ENCODE peak calls at places on chromosomes 13 and 19, in seven cellular contexts. One of them, this sample, is unnamed.

GRCh38 chr19:46739290-46739771 is 6.5 kb upstream of the FKRP start:
- DNase-seq in tibial nerve: no peak
- DNase-seq in lower leg skin: no peak
- DNase-seq in heart left ventricle: peak
- DNase-seq in HCT116: no peak
- DNase-seq in ovary: peak
- DNase-seq in body of pancreas: no peak
- DNase-seq in this sample: no peak

GRCh38 chr19:43362179-43362578 is 8.7 kb downstream of the CD177 start:
- DNase-seq in tibial nerve: no peak
- DNase-seq in lower leg skin: no peak
- DNase-seq in heart left ventricle: no peak
- DNase-seq in HCT116: no peak
- DNase-seq in ovary: no peak
- DNase-seq in body of pancreas: no peak
- DNase-seq in this sample: no peak

GRCh38 chr19:17555929-17556813 is 722 bp downstream of the COLGALT1 start:
- DNase-seq in tibial nerve: no peak
- DNase-seq in lower leg skin: peak
- DNase-seq in heart left ventricle: peak
- DNase-seq in HCT116: no peak
- DNase-seq in ovary: peak
- DNase-seq in body of pancreas: peak
- DNase-seq in this sample: peak

GRCh38 chr19:3374369-3375112 is 8.2 kb downstream of the NFIC start:
- DNase-seq in tibial nerve: no peak
- DNase-seq in lower leg skin: peak
- DNase-seq in heart left ventricle: no peak
- DNase-seq in HCT116: no peak
- DNase-seq in ovary: peak
- DNase-seq in body of pancreas: peak
- DNase-seq in this sample: no peak

GRCh38 chr19:9995079-9995478 is 15.2 kb downstream of the COL5A3 start:
- DNase-seq in tibial nerve: no peak
- DNase-seq in lower leg skin: no peak
- DNase-seq in heart left ventricle: no peak
- DNase-seq in HCT116: no peak
- DNase-seq in ovary: no peak
- DNase-seq in body of pancreas: no peak
- DNase-seq in this sample: no peak

GRCh38 chr13:43905435-43906031 is 25.8 kb downstream of the LACC1 start:
- DNase-seq in tibial nerve: no peak
- DNase-seq in lower leg skin: no peak
- DNase-seq in heart left ventricle: peak
- DNase-seq in HCT116: peak
- DNase-seq in ovary: peak
- DNase-seq in body of pancreas: peak
- DNase-seq in this sample: no peak

GRCh38 chr19:19259741-19260140 is 13.4 kb downstream of the TM6SF2 start:
- DNase-seq in tibial nerve: no peak
- DNase-seq in lower leg skin: no peak
- DNase-seq in heart left ventricle: no peak
- DNase-seq in HCT116: peak
- DNase-seq in ovary: no peak
- DNase-seq in body of pancreas: no peak
- DNase-seq in this sample: no peak

GRCh38 chr19:15631817-15632216 is 8.9 kb upstream of the CYP4F3 start:
- DNase-seq in tibial nerve: no peak
- DNase-seq in lower leg skin: no peak
- DNase-seq in heart left ventricle: no peak
- DNase-seq in HCT116: no peak
- DNase-seq in ovary: no peak
- DNase-seq in body of pancreas: no peak
- DNase-seq in this sample: peak

DNA sequence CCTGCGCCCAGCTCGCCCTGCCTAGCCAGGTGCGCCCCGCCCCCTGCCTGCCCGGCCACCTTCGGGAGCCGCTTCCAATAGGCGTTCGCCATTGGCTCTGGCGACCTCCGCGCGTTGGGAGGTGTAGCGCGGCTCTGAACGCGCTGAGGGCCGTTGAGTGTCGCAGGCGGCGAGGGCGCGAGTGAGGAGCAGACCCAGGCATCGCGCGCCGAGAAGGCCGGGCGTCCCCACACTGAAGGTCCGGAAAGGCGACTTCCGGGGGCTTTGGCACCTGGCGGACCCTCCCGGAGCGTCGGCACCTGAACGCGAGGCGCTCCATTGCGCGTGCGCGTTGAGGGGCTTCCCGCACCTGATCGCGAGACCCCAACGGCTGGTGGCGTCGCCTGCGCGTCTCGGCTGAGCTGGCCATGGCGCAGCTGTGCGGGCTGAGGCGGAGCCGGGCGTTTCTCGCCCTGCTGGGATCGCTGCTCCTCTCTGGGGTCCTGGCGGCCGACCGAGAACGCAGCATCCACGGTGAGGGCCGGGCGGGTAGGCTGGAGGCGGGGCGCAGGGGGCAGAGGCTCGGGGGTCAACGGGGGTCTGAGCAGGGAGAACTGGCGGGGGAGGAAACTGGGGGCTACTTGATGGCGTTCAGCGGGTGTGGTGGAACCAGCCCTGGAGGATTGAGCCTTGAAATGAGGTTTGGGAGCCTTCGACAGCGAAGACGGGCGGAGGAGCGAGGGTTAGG is at the start of gene SPINT2:
- DNase-seq in tibial nerve: no peak
- DNase-seq in lower leg skin: peak
- DNase-seq in heart left ventricle: no peak
- DNase-seq in HCT116: peak
- DNase-seq in ovary: peak
- DNase-seq in body of pancreas: no peak
- DNase-seq in this sample: no peak
- TF ChIP-seq POLR2A in tibial nerve: no peak
- TF ChIP-seq POLR2A in lower leg skin: no peak
- TF ChIP-seq POLR2A in heart left ventricle: no peak
- TF ChIP-seq POLR2A in HCT116: peak
- TF ChIP-seq POLR2A in ovary: peak
- TF ChIP-seq POLR2A in body of pancreas: peak
- TF ChIP-seq POLR2A in this sample: peak

GRCh38 chr13:108974686-108975085 is 345.3 kb downstream of the MYO16 start:
- DNase-seq in tibial nerve: no peak
- DNase-seq in lower leg skin: no peak
- DNase-seq in heart left ventricle: no peak
- DNase-seq in HCT116: no peak
- DNase-seq in ovary: no peak
- DNase-seq in body of pancreas: no peak
- DNase-seq in this sample: no peak
- TF ChIP-seq CTCF in tibial nerve: no peak
- TF ChIP-seq CTCF in lower leg skin: no peak
- TF ChIP-seq CTCF in heart left ventricle: no peak
- TF ChIP-seq CTCF in HCT116: no peak
- TF ChIP-seq CTCF in ovary: no peak
- TF ChIP-seq CTCF in body of pancreas: no peak
- TF ChIP-seq CTCF in this sample: no peak

DNA sequence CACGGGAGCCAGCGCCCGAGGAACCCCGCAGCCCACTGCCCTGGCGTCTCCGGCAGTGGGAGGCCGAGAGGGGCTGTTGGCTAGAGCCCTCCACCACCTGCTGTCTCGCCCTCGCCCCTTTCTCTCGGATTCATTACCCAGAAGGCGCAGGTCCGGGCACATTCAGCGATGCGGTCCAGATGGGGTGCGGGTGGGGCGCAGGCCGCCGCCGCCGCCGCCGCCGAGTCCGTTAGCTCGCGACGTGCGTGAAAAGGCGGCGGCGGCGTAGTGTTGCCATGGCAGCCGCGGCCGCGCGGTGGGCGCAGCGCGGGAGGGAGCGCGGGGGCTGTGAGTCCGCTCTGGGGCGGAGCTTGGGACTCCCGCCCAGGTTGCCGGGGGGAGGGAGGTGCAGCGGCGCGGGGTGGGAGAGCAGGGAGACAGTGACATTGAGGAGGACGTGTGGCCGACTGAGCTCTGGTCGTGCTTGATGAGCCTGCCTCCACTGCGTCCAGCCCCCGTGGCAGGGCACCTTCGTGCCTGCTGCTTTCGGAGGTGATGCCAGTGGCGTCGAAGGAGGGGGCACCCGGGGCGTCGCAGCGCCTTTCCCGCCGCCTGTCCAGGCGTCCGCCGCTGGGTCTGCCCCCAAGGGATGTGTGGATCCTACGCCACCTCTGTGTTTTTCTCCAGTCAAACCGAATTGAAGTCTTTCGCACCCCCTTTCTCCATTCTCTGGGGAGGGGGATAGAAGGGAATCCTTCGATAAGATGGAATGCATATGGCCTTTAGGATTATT is at the start of gene KATNAL1:
- DNase-seq in tibial nerve: peak
- DNase-seq in lower leg skin: peak
- DNase-seq in heart left ventricle: peak
- DNase-seq in HCT116: no peak
- DNase-seq in ovary: peak
- DNase-seq in body of pancreas: peak
- DNase-seq in this sample: peak
- TF ChIP-seq POLR2A in tibial nerve: no peak
- TF ChIP-seq POLR2A in lower leg skin: no peak
- TF ChIP-seq POLR2A in heart left ventricle: peak
- TF ChIP-seq POLR2A in HCT116: peak
- TF ChIP-seq POLR2A in ovary: peak
- TF ChIP-seq POLR2A in body of pancreas: peak
- TF ChIP-seq POLR2A in this sample: peak

GRCh38 chr19:7502552-7502951 is 13.4 kb upstream of the ZNF358 start:
- DNase-seq in tibial nerve: no peak
- DNase-seq in lower leg skin: no peak
- DNase-seq in heart left ventricle: no peak
- DNase-seq in HCT116: no peak
- DNase-seq in ovary: no peak
- DNase-seq in body of pancreas: no peak
- DNase-seq in this sample: no peak

GRCh38 chr19:7497292-7497691 is 8.5 kb upstream of the PEX11G start:
- DNase-seq in tibial nerve: no peak
- DNase-seq in lower leg skin: no peak
- DNase-seq in heart left ventricle: no peak
- DNase-seq in HCT116: no peak
- DNase-seq in ovary: no peak
- DNase-seq in body of pancreas: no peak
- DNase-seq in this sample: no peak

GRCh38 chr19:7504684-7505083 is 11.2 kb upstream of the ZNF358 start:
- DNase-seq in tibial nerve: no peak
- DNase-seq in lower leg skin: no peak
- DNase-seq in heart left ventricle: no peak
- DNase-seq in HCT116: no peak
- DNase-seq in ovary: no peak
- DNase-seq in body of pancreas: no peak
- DNase-seq in this sample: no peak

GRCh38 chr19:7505288-7505681 is 10.6 kb upstream of the ZNF358 start:
- DNase-seq in tibial nerve: no peak
- DNase-seq in lower leg skin: no peak
- DNase-seq in heart left ventricle: no peak
- DNase-seq in HCT116: no peak
- DNase-seq in ovary: no peak
- DNase-seq in body of pancreas: no peak
- DNase-seq in this sample: peak

DNA sequence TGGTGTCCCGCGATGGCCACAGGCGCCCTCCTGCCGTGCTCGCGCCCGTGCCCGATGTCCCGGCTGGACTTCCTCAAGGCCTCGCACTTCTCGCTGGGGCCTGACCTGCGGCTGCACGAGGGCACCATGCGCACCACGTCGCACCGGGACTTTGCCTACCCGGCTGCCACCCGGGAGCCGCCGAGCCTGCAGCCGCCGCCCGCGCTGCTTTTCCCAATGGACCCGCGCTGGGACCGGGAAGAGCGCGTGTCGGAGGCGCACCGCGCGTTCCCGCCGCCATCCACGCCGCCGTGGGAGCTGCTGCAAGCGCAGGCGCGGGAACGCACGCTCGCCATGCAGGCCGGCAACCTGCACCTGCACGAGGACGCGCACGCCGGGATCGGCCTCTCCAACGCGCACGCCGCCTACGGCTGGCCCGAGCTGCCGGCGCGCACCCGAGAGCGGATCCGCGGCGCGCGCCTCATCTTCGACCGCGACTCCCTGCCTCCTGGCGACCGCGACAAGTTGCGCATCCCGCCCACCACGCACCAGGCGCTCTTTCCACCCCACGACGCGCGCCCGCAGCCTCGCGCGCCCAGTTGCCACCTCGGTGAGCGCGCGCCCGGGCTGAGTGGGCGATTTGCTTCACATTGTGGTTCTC is 12.1 kb upstream of the PEX11G start:
- DNase-seq in tibial nerve: no peak
- DNase-seq in lower leg skin: no peak
- DNase-seq in heart left ventricle: no peak
- DNase-seq in HCT116: peak
- DNase-seq in ovary: no peak
- DNase-seq in body of pancreas: peak
- DNase-seq in this sample: peak
- TF ChIP-seq CTCF in tibial nerve: no peak
- TF ChIP-seq CTCF in lower leg skin: no peak
- TF ChIP-seq CTCF in heart left ventricle: no peak
- TF ChIP-seq CTCF in HCT116: no peak
- TF ChIP-seq CTCF in ovary: no peak
- TF ChIP-seq CTCF in body of pancreas: no peak
- TF ChIP-seq CTCF in this sample: no peak

DNA sequence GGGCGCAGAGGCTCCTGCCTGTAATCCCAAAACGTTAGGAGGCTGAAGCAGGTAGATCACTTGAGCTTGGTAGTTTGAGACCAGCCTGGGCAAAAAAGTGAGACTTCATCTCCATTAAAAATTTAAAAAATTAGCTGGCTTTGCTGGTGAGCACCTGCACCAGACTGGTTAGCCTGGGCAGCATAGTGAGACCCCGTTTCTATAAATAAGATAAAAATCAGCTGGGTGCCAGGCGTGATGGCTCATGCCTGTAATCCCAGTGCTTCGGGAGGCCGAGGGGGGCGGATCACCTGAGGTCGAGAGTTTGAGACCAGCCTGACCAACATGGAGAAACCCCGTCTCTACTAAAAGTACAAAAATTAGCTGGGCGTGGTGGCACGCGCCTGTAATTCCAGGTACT is 32.4 kb downstream of the DPRX start:
- DNase-seq in tibial nerve: no peak
- DNase-seq in lower leg skin: no peak
- DNase-seq in heart left ventricle: no peak
- DNase-seq in HCT116: no peak
- DNase-seq in ovary: no peak
- DNase-seq in body of pancreas: no peak
- DNase-seq in this sample: no peak
- TF ChIP-seq POLR2A in tibial nerve: no peak
- TF ChIP-seq POLR2A in lower leg skin: no peak
- TF ChIP-seq POLR2A in heart left ventricle: no peak
- TF ChIP-seq POLR2A in HCT116: no peak
- TF ChIP-seq POLR2A in ovary: no peak
- TF ChIP-seq POLR2A in body of pancreas: no peak
- TF ChIP-seq POLR2A in this sample: no peak

GRCh38 chr13:111505175-111505777 is 184.8 kb downstream of the TEX29 start:
- DNase-seq in tibial nerve: no peak
- DNase-seq in lower leg skin: peak
- DNase-seq in heart left ventricle: no peak
- DNase-seq in HCT116: peak
- DNase-seq in ovary: no peak
- DNase-seq in body of pancreas: no peak
- DNase-seq in this sample: no peak
- TF ChIP-seq CTCF in tibial nerve: no peak
- TF ChIP-seq CTCF in lower leg skin: no peak
- TF ChIP-seq CTCF in heart left ventricle: peak
- TF ChIP-seq CTCF in HCT116: peak
- TF ChIP-seq CTCF in ovary: no peak
- TF ChIP-seq CTCF in body of pancreas: no peak
- TF ChIP-seq CTCF in this sample: no peak